ENCODE peak calls at places on chromosomes 6 and 20, in seven cellular contexts. One of them, this sample, is unnamed.

GRCh38 chr6:24775520-24776058 is 852 bp downstream of the GMNN start:
- DNase-seq in adrenal gland: no peak
- DNase-seq in tibial nerve: no peak
- DNase-seq in endodermal cell: no peak
- DNase-seq in CD8-positive, alpha-beta T cell: peak
- DNase-seq in CD4-positive, alpha-beta T cell: no peak
- DNase-seq in prostate gland: no peak
- DNase-seq in this sample: no peak

GRCh38 chr6:137487181-137487910 is 6.8 kb downstream of the OLIG3 start:
- DNase-seq in adrenal gland: no peak
- DNase-seq in tibial nerve: no peak
- DNase-seq in endodermal cell: peak
- DNase-seq in CD8-positive, alpha-beta T cell: no peak
- DNase-seq in CD4-positive, alpha-beta T cell: no peak
- DNase-seq in prostate gland: no peak
- DNase-seq in this sample: no peak

GRCh38 chr20:61636531-61637116 is 384.6 kb downstream of the CDH4 start:
- DNase-seq in adrenal gland: no peak
- DNase-seq in tibial nerve: no peak
- DNase-seq in endodermal cell: no peak
- DNase-seq in CD8-positive, alpha-beta T cell: no peak
- DNase-seq in CD4-positive, alpha-beta T cell: no peak
- DNase-seq in prostate gland: no peak
- DNase-seq in this sample: no peak

GRCh38 chr6:26594730-26595632 is 1.8 kb upstream of the ABT1 start:
- DNase-seq in adrenal gland: no peak
- DNase-seq in tibial nerve: no peak
- DNase-seq in endodermal cell: peak
- DNase-seq in CD8-positive, alpha-beta T cell: no peak
- DNase-seq in CD4-positive, alpha-beta T cell: no peak
- DNase-seq in prostate gland: no peak
- DNase-seq in this sample: peak

GRCh38 chr6:131015630-131016263 is 47.3 kb downstream of the EPB41L2 start:
- DNase-seq in adrenal gland: no peak
- DNase-seq in tibial nerve: no peak
- DNase-seq in endodermal cell: no peak
- DNase-seq in CD8-positive, alpha-beta T cell: no peak
- DNase-seq in CD4-positive, alpha-beta T cell: no peak
- DNase-seq in prostate gland: no peak
- DNase-seq in this sample: no peak

GRCh38 chr6:85449388-85449817 is 480 bp upstream of the NT5E start:
- DNase-seq in adrenal gland: no peak
- DNase-seq in tibial nerve: no peak
- DNase-seq in endodermal cell: no peak
- DNase-seq in CD8-positive, alpha-beta T cell: peak
- DNase-seq in CD4-positive, alpha-beta T cell: no peak
- DNase-seq in prostate gland: no peak
- DNase-seq in this sample: no peak

GRCh38 chr6:151100326-151100725 is 139.4 kb upstream of the AKAP12 start:
- DNase-seq in adrenal gland: no peak
- DNase-seq in tibial nerve: no peak
- DNase-seq in endodermal cell: no peak
- DNase-seq in CD8-positive, alpha-beta T cell: no peak
- DNase-seq in CD4-positive, alpha-beta T cell: no peak
- DNase-seq in prostate gland: no peak
- DNase-seq in this sample: no peak

GRCh38 chr6:37804676-37805075 is 14.9 kb upstream of the ZFAND3 start:
- DNase-seq in adrenal gland: peak
- DNase-seq in tibial nerve: no peak
- DNase-seq in endodermal cell: no peak
- DNase-seq in CD8-positive, alpha-beta T cell: no peak
- DNase-seq in CD4-positive, alpha-beta T cell: no peak
- DNase-seq in prostate gland: no peak
- DNase-seq in this sample: no peak

GRCh38 chr20:43915209-43916072 is 789 bp downstream of the TOX2 start:
- DNase-seq in adrenal gland: peak
- DNase-seq in tibial nerve: no peak
- DNase-seq in endodermal cell: peak
- DNase-seq in CD8-positive, alpha-beta T cell: peak
- DNase-seq in CD4-positive, alpha-beta T cell: peak
- DNase-seq in prostate gland: no peak
- DNase-seq in this sample: no peak

GRCh38 chr6:106089981-106090380 is 3.8 kb downstream of the PRDM1 start:
- DNase-seq in adrenal gland: no peak
- DNase-seq in tibial nerve: no peak
- DNase-seq in endodermal cell: no peak
- DNase-seq in CD8-positive, alpha-beta T cell: no peak
- DNase-seq in CD4-positive, alpha-beta T cell: no peak
- DNase-seq in prostate gland: no peak
- DNase-seq in this sample: no peak

GRCh38 chr6:71139249-71139648 is 149.4 kb upstream of the OGFRL1 start:
- DNase-seq in adrenal gland: no peak
- DNase-seq in tibial nerve: no peak
- DNase-seq in endodermal cell: no peak
- DNase-seq in CD8-positive, alpha-beta T cell: no peak
- DNase-seq in CD4-positive, alpha-beta T cell: no peak
- DNase-seq in prostate gland: no peak
- DNase-seq in this sample: no peak

GRCh38 chr6:106117579-106117978 is 31.4 kb downstream of the PRDM1 start:
- DNase-seq in adrenal gland: no peak
- DNase-seq in tibial nerve: no peak
- DNase-seq in endodermal cell: no peak
- DNase-seq in CD8-positive, alpha-beta T cell: peak
- DNase-seq in CD4-positive, alpha-beta T cell: peak
- DNase-seq in prostate gland: no peak
- DNase-seq in this sample: no peak

DNA sequence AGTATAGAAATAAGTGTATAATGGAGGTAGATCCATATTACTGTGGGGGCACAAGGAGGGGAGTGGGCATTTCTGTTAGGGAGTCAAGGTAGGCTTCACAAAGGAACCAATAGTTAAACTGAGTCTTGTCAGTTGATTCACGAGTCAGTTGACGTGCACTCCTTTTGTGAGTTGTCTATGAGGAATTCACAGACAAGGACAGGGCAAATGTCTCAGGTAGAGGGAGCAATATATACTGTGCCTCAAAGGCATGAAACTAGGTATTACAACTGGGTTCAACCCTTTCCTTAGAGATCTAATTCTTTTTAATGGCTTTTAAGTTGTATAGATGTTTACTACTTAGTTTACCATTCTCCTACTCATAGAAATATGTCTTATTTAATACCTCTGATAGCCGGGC is 11.0 kb downstream of the TMEM14C start:
- DNase-seq in adrenal gland: peak
- DNase-seq in tibial nerve: no peak
- DNase-seq in endodermal cell: no peak
- DNase-seq in CD8-positive, alpha-beta T cell: no peak
- DNase-seq in CD4-positive, alpha-beta T cell: no peak
- DNase-seq in prostate gland: no peak
- DNase-seq in this sample: no peak
- H3K27ac ChIP-seq in adrenal gland: no peak
- H3K27ac ChIP-seq in tibial nerve: no peak
- H3K27ac ChIP-seq in endodermal cell: no peak
- H3K27ac ChIP-seq in CD8-positive, alpha-beta T cell: no peak
- H3K27ac ChIP-seq in CD4-positive, alpha-beta T cell: no peak
- H3K27ac ChIP-seq in prostate gland: no peak
- H3K27ac ChIP-seq in this sample: no peak

GRCh38 chr6:149885888-149886287 is 12.0 kb downstream of the RAET1E start:
- DNase-seq in adrenal gland: no peak
- DNase-seq in tibial nerve: no peak
- DNase-seq in endodermal cell: no peak
- DNase-seq in CD8-positive, alpha-beta T cell: no peak
- DNase-seq in CD4-positive, alpha-beta T cell: no peak
- DNase-seq in prostate gland: no peak
- DNase-seq in this sample: no peak

GRCh38 chr6:149889321-149889720 is 8.6 kb downstream of the RAET1E start:
- DNase-seq in adrenal gland: peak
- DNase-seq in tibial nerve: no peak
- DNase-seq in endodermal cell: no peak
- DNase-seq in CD8-positive, alpha-beta T cell: no peak
- DNase-seq in CD4-positive, alpha-beta T cell: no peak
- DNase-seq in prostate gland: no peak
- DNase-seq in this sample: no peak

GRCh38 chr6:149887343-149887742 is 10.6 kb downstream of the RAET1E start:
- DNase-seq in adrenal gland: peak
- DNase-seq in tibial nerve: no peak
- DNase-seq in endodermal cell: no peak
- DNase-seq in CD8-positive, alpha-beta T cell: no peak
- DNase-seq in CD4-positive, alpha-beta T cell: no peak
- DNase-seq in prostate gland: no peak
- DNase-seq in this sample: no peak

GRCh38 chr6:149888659-149889058 is 9.3 kb downstream of the RAET1E start:
- DNase-seq in adrenal gland: no peak
- DNase-seq in tibial nerve: no peak
- DNase-seq in endodermal cell: no peak
- DNase-seq in CD8-positive, alpha-beta T cell: no peak
- DNase-seq in CD4-positive, alpha-beta T cell: no peak
- DNase-seq in prostate gland: no peak
- DNase-seq in this sample: no peak

DNA sequence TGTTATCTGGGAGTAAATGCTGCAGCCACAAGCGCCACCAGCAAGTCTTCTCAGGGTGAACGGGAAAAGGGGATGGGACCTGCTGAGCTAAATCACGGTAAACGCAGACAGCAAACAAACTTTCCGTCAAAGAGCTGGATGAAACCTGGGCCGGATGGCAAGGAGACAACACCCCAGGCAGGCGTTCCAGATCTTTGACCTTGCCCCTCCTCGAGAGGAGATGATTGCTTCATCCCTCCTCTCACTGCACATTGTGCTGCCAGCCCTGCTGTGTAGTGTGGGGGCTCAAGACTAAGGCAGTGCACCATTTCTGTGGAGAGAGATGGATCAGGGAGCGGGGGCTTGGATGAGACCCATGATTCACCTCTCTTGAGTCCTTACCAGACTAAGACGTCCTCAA is 9.8 kb downstream of the RAET1E start:
- DNase-seq in adrenal gland: peak
- DNase-seq in tibial nerve: no peak
- DNase-seq in endodermal cell: no peak
- DNase-seq in CD8-positive, alpha-beta T cell: no peak
- DNase-seq in CD4-positive, alpha-beta T cell: no peak
- DNase-seq in prostate gland: no peak
- DNase-seq in this sample: no peak
- H3K27ac ChIP-seq in adrenal gland: no peak
- H3K27ac ChIP-seq in tibial nerve: no peak
- H3K27ac ChIP-seq in endodermal cell: no peak
- H3K27ac ChIP-seq in CD8-positive, alpha-beta T cell: no peak
- H3K27ac ChIP-seq in CD4-positive, alpha-beta T cell: no peak
- H3K27ac ChIP-seq in prostate gland: no peak
- H3K27ac ChIP-seq in this sample: no peak

GRCh38 chr20:6562111-6562510 is 205.4 kb upstream of the BMP2 start:
- DNase-seq in adrenal gland: no peak
- DNase-seq in tibial nerve: no peak
- DNase-seq in endodermal cell: no peak
- DNase-seq in CD8-positive, alpha-beta T cell: no peak
- DNase-seq in CD4-positive, alpha-beta T cell: no peak
- DNase-seq in prostate gland: no peak
- DNase-seq in this sample: no peak

GRCh38 chr20:6560978-6561377 is 206.5 kb upstream of the BMP2 start:
- DNase-seq in adrenal gland: no peak
- DNase-seq in tibial nerve: no peak
- DNase-seq in endodermal cell: no peak
- DNase-seq in CD8-positive, alpha-beta T cell: no peak
- DNase-seq in CD4-positive, alpha-beta T cell: no peak
- DNase-seq in prostate gland: no peak
- DNase-seq in this sample: no peak

DNA sequence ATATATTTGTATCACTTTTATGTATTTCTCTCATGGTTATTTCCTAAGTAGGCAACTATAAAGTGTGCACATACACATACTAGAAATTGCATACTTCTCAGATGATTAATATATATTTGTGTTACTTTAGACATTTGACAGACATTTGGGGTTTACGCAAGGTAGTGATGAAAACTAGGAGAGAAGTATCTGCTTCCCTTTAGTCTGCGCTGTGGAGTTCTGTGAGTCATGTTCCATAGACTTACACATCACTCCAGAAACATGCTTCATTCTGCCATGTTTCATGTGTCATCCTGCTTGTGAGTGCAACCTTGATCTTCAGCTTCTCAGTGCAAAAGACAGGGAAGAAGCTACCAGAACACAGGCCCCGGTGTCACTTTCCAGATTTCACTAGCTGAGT is 200.7 kb upstream of the BMP2 start:
- DNase-seq in adrenal gland: no peak
- DNase-seq in tibial nerve: no peak
- DNase-seq in endodermal cell: no peak
- DNase-seq in CD8-positive, alpha-beta T cell: no peak
- DNase-seq in CD4-positive, alpha-beta T cell: no peak
- DNase-seq in prostate gland: no peak
- DNase-seq in this sample: no peak
- H3K27ac ChIP-seq in adrenal gland: no peak
- H3K27ac ChIP-seq in tibial nerve: no peak
- H3K27ac ChIP-seq in endodermal cell: no peak
- H3K27ac ChIP-seq in CD8-positive, alpha-beta T cell: no peak
- H3K27ac ChIP-seq in CD4-positive, alpha-beta T cell: no peak
- H3K27ac ChIP-seq in prostate gland: no peak
- H3K27ac ChIP-seq in this sample: no peak

DNA sequence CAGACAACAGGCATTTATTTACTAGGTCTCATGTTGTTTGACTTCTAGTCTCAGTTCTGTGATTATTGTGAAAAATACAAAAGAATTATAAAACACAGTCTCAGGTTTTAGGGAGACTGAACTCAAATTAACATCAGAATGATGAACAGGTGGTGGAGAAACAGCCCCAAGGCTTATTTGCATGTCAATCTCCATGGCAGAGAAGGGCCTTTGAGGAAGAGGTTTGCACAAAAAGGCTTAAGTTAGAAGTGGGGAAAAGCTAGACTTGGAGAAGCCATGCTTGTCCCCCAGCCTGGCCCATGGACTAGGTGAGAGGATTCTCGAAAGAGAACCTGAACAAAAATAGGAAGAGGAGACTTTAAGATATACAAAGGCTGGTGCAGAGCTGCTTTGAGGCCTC is 183.3 kb downstream of the EDN1 start:
- DNase-seq in adrenal gland: no peak
- DNase-seq in tibial nerve: no peak
- DNase-seq in endodermal cell: no peak
- DNase-seq in CD8-positive, alpha-beta T cell: no peak
- DNase-seq in CD4-positive, alpha-beta T cell: no peak
- DNase-seq in prostate gland: no peak
- DNase-seq in this sample: no peak
- H3K27ac ChIP-seq in adrenal gland: peak
- H3K27ac ChIP-seq in tibial nerve: no peak
- H3K27ac ChIP-seq in endodermal cell: no peak
- H3K27ac ChIP-seq in CD8-positive, alpha-beta T cell: no peak
- H3K27ac ChIP-seq in CD4-positive, alpha-beta T cell: no peak
- H3K27ac ChIP-seq in prostate gland: peak
- H3K27ac ChIP-seq in this sample: no peak